ENCODE peak calls at places on chromosomes 1 and 21, in five cellular contexts. Q is HCT116, X is IMR-90, R is heart left ventricle, P is body of pancreas. C is an unnamed sample.

GRCh38 chr1:115198938-115199337 is 109.6 kb upstream of the TSPAN2 start:
- DNase-seq in Q (no peak), X (peak; percentile 63), R (peak; percentile 59), P (peak; percentile 65), C (no peak)

GRCh38 chr1:62508187-62508758 is 71.4 kb downstream of the USP1 start:
- DNase-seq in Q (peak; percentile 33), X (peak; percentile 65), R (no peak), P (peak; percentile 39), C (no peak)

GRCh38 chr1:169779970-169780369 is 14.7 kb downstream of the METTL18 start:
- DNase-seq in Q (no peak), X (peak; percentile 70), R (no peak), P (no peak), C (no peak)

GRCh38 chr1:105337427-105337826 is 1587.7 kb downstream of the AMY1C start:
- DNase-seq in Q (no peak), X (no peak), R (no peak), P (no peak), C (no peak)

GRCh38 chr21:33402011-33402979 is 918 bp upstream of the IFNGR2 start:
- DNase-seq in Q (no peak), X (peak; percentile 71), R (peak; percentile 73), P (peak; percentile 77), C (peak; percentile 90)

GRCh38 chr1:118325545-118326225 is 140.7 kb upstream of the SPAG17 start:
- DNase-seq in Q (no peak), X (no peak), R (no peak), P (no peak), C (no peak)

GRCh38 chr21:35648512-35648911 is 411.8 kb downstream of the SETD4 start:
- DNase-seq in Q (no peak), X (no peak), R (no peak), P (peak; percentile 47), C (no peak)

GRCh38 chr1:12097321-12097720 is 34.2 kb downstream of the TNFRSF8 start:
- DNase-seq in Q (no peak), X (peak; percentile 79), R (no peak), P (no peak), C (no peak)

GRCh38 chr1:115098979-115099692 is 9.8 kb upstream of the TSPAN2 start:
- DNase-seq in Q (no peak), X (peak; percentile 26), R (no peak), P (peak; percentile 51), C (peak; percentile 88)

GRCh38 chr1:234478481-234479309 is at the start of gene TARBP1:
- DNase-seq in Q (peak; percentile 22), X (peak; percentile 78), R (peak; percentile 68), P (peak; percentile 69), C (peak; percentile 94)

GRCh38 chr21:26972131-26972707 is 5.3 kb upstream of the ADAMTS5 start:
- DNase-seq in Q (no peak), X (no peak), R (no peak), P (no peak), C (no peak)

GRCh38 chr1:8941906-8942305 is 3.8 kb upstream of the CA6 start:
- DNase-seq in Q (peak; percentile 40), X (peak; percentile 91), R (no peak), P (no peak), C (no peak)

DNA sequence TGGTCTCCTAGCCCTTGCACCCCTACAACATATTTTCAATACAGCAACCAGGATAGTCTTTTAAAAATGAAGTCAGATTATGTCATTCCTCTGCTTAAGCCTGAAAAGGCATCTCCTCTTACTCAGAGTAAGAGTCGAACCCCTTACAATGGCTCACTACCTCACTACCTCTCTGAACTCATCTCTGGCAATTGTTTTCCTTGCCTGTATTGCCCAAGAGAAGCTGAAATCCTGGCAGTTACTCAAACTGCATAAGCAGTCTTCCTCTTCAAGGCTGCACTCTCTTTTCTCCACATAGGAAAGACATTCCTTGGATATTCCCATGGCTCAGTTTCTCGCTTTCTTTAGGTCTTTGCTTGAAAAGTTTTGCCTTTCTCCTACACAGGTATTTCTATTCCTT is 22.7 kb downstream of the CLDN8 start:
- DNase-seq in Q (no peak), X (no peak), R (no peak), P (no peak), C (no peak)
- H3K27ac ChIP-seq in Q (no peak overlapping the region), X (no peak overlapping the region), R (no peak overlapping the region), P (no peak overlapping the region), C (no peak overlapping the region)

GRCh38 chr1:23800396-23801337 is at the start of gene GALE:
- DNase-seq in Q (peak; percentile 86), X (peak; percentile 92), R (peak; percentile 98), P (peak; percentile 98), C (peak; percentile 99)
- TF ChIP-seq POLR2A in Q (peak; percentile 57), X (peak; percentile 53), R (peak; percentile 80), P (peak; percentile 79), C (peak; percentile 48)

DNA sequence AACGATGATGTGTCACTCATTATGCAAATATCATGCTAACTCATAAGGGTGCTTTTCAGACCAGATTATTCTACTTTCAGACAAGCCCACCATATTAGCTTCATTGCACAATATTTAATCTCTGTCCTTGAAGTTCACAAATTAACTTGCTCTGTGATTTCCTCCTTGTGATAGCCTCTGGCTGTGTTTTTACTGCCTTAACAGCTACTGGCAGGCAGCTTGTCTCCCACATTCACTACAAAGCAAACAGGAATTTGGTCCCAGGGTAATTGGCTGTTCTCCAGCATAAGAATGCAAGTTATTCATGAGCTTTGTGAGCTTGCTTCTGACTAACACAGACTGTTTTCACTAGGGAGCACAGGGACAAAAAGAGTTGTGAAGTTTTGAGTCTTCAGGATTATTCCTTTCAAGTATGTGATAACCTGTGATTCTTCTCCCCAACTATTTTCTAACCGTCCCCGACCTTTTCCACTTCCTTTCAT is 87.9 kb upstream of the HMCN1 start:
- DNase-seq in Q (peak; percentile 78), X (peak; percentile 98), R (peak; percentile 73), P (peak; percentile 92), C (no peak)
- H3K27ac ChIP-seq in Q (peak overlapping the region; percentile 33), X (peak overlapping the region; percentile 26), R (peak overlapping the region; percentile 58), P (peak overlapping the region; percentile 75), C (peak overlapping the region; percentile 43)

DNA sequence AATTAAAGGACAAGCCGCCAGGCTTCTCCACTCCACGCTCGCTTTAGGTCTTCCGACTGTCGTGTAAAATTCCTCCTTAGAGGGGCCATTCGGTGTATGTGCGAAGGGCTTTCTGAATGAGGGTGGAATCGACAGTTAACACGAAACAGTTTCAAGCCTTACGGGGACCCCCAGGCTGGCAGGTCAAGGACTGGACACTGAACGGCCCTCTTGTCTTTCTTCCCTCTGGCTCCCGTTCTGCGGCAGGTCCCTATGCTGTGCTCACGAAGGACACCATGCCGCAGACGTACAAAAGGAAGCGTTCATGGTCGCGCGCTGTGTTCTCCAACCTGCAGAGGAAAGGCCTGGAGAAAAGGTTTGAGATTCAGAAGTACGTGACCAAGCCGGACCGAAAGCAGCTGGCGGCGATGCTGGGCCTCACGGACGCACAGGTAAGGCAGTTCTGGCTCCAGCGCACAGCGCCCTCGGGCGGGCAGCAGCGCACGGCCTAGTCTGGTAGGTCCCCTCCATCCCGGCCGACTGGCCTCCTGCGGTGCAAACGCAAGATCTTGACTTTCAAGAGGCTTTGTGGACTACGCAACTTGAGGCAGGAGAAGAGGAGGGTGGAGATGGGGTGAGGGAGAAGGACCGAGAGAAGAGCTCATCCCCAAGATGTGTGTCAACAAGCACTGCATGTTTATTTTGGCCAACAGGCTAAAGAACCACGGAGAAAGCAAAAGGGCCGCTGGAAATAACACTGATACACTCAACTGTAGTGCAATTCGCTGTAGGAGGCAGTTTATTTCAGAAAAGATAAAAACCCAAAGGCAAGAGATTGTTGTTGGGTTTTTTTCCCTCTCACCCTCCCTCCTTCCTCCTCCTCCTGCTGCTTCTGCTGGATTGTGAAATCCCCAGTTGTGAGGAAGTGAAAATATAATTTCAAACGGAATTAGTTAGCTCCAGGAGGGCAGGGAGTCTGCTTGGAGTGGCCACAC is 3.0 kb downstream of the HLX start:
- DNase-seq in Q (no peak), X (peak; percentile 59), R (peak; percentile 42), P (peak; percentile 32), C (peak; percentile 86)
- TF ChIP-seq POLR2A in Q (no peak), X (no peak), R (no peak), P (no peak), C (no peak)

DNA sequence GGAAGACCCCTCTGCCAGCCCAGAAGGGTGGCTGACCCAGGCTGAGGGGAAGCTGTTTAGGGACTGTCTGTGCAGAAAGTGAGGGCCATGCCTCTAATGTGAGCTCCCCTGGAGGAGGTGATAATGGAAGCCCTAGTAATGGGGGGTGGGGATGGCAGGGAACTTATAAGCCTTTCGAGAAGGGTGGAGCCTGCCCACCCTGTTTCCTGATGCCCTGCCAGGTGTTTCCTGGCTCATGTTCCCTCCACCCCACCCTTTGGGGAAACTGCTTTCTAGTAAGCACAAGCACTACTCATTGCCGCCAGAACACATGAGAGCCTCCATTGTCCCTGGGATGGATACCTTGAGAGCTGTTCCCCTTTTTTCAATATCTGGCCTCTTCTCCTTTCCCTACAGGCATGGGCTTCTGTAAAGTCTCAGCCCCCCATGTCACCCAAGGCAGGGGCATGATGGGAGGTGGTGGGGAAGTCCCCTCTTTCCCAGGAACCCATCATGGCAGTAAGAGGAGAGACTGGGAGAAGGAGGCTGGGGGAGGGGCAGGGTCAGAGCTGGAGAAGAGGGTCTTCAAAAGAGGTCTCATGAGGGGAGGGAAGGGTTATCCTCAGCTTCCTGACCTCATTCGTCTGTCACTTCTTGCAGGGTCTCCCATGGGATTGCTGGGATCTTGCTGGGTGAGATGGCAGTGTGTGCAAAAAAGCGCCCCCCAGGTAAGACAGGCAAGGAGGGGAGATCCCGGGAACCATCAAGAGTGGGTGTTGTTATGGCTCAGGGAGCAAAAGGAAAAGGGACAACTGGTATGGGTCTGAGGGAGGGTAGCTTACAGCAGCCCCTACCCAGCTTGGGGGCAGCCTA is 2.4 kb downstream of the ATP8B2 start:
- DNase-seq in Q (no peak), X (no peak), R (no peak), P (no peak), C (no peak)
- H3K27ac ChIP-seq in Q (peak overlapping the region; percentile 24), X (no peak overlapping the region), R (peak overlapping the region; percentile 91), P (peak overlapping the region; percentile 18), C (peak overlapping the region; percentile 87)

GRCh38 chr1:19074361-19074901 is 118.0 kb upstream of the IFFO2 start:
- DNase-seq in Q (no peak), X (no peak), R (no peak), P (no peak), C (no peak)

GRCh38 chr1:19071674-19072281 is 115.3 kb upstream of the IFFO2 start:
- DNase-seq in Q (no peak), X (no peak), R (no peak), P (no peak), C (no peak)

GRCh38 chr1:19074902-19075721 is 118.6 kb upstream of the IFFO2 start:
- DNase-seq in Q (no peak), X (no peak), R (no peak), P (peak; percentile 62), C (no peak)

GRCh38 chr1:19072285-19072981 is 116.0 kb upstream of the IFFO2 start:
- DNase-seq in Q (no peak), X (no peak), R (no peak), P (no peak), C (peak; percentile 61)

DNA sequence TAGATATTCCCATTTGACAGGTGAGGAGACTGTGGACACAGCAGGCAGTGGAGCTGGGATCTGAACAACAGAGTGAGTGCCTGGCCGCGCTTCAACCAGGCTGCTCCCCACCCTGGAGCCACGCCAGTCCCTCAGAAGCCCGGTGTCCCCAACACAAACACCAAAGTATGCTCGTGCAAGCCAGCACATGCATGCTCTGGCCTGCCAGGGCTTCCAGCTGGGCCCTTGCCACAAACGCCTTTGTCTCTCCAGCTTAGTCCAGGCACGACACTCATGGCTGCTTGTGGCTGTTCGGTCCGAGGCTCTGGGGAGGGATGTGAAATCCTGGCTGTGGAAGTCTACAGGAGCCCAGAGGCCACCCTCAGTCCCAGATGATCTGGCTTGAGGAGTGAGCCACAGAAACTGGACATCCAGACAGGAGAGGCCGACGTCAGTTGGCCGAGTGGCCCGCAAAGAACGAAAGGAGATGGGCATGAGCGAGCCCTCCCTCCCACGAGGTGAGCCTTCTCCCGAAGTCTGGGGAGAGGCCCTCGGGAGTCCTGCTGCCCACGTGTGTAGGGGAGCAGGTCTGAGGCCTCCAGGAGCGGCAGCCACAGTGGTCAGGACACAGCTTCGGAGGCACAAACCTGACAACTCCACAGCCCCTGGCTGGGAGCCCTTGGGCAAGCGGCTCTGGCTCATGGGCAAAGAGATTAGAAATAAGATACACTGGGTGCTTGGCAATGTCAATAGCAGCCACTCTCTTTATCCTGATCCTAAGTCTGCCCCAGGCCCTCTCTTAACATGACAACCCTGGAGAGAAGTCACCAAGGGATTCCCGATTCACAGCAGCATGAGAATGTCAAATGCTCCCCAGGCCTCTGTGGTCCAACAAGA is 117.1 kb upstream of the IFFO2 start:
- DNase-seq in Q (no peak), X (no peak), R (peak; percentile 37), P (no peak), C (peak; percentile 59)
- TF ChIP-seq POLR2A in Q (no peak), X (no peak), R (no peak), P (no peak), C (no peak)

C was measured in spleen.